ENCODE peak calls at places on chromosomes 4 and X, in four cellular contexts. C, R, G and U are unnamed samples.

GRCh38 chrX:84340981-84341380 is 153.0 kb upstream of the RPS6KA6 start:
- DNase-seq in C (no peak), R (no peak), G (no peak), U (no peak)

GRCh38 chrX:147217334-147217733 is 402.8 kb upstream of the CXorf51A start:
- DNase-seq in C (no peak), R (no peak), G (no peak), U (no peak)

GRCh38 chr4:154583677-154584076 is 6.9 kb downstream of the FGA start:
- DNase-seq in C (no peak), R (no peak), G (no peak), U (no peak)

GRCh38 chr4:76952631-76953587 is 3.4 kb downstream of the SEPTIN11 start:
- DNase-seq in C (no peak), R (no peak), G (no peak), U (no peak)

GRCh38 chr4:140675599-140676231 is 80.5 kb downstream of the TBC1D9 start:
- DNase-seq in C (no peak), R (no peak), G (no peak), U (no peak)

GRCh38 chr4:107220976-107221375 is 184.9 kb upstream of the DKK2 start:
- DNase-seq in C (no peak), R (no peak), G (no peak), U (no peak)

GRCh38 chr4:6955261-6955911 is 45.8 kb downstream of the TBC1D14 start:
- DNase-seq in C (no peak), R (no peak), G (no peak), U (no peak)

GRCh38 chr4:158444621-158445020 is 77.1 kb upstream of the RXFP1 start:
- DNase-seq in C (no peak), R (no peak), G (no peak), U (no peak)

GRCh38 chr4:1413221-1413663 is 7.0 kb upstream of the NKX1-1 start:
- DNase-seq in C (peak; percentile 6), R (no peak), G (no peak), U (no peak)

GRCh38 chr4:58767598-58767997 is 1657.4 kb upstream of the IGFBP7 start:
- DNase-seq in C (no peak), R (no peak), G (no peak), U (no peak)

GRCh38 chr4:15659768-15660394 is 4.7 kb upstream of the FBXL5 start:
- DNase-seq in C (no peak), R (no peak), G (no peak), U (no peak)

GRCh38 chr4:79913581-79913980 is 159.4 kb downstream of the ANTXR2 start:
- DNase-seq in C (no peak), R (no peak), G (no peak), U (no peak)

GRCh38 chr4:48305508-48305907 is 35.8 kb upstream of the SLAIN2 start:
- DNase-seq in C (no peak), R (no peak), G (no peak), U (no peak)

GRCh38 chr4:54781771-54782170 is 124.0 kb downstream of the KIT start:
- DNase-seq in C (no peak), R (no peak), G (no peak), U (no peak)

GRCh38 chrX:46713672-46714487 is 45.0 kb downstream of the SLC9A7 start:
- DNase-seq in C (no peak), R (peak; percentile 82), G (no peak), U (no peak)

GRCh38 chrX:23434356-23434884 is 99.8 kb downstream of the PTCHD1 start:
- DNase-seq in C (no peak), R (no peak), G (no peak), U (no peak)

GRCh38 chrX:153924149-153924861 is 1.8 kb downstream of the ARHGAP4 start:
- DNase-seq in C (peak; percentile 41), R (no peak), G (peak; percentile 58), U (peak; percentile 60)

GRCh38 chrX:44975666-44976263 is 102.8 kb downstream of the KDM6A start:
- DNase-seq in C (no peak), R (no peak), G (peak; percentile 50), U (no peak)

GRCh38 chr4:10093801-10094552 is 22.6 kb downstream of the WDR1 start:
- DNase-seq in C (no peak), R (no peak), G (no peak), U (no peak)

GRCh38 chr4:76982638-76983579 is 33.4 kb downstream of the SEPTIN11 start:
- DNase-seq in C (peak; percentile 56), R (no peak), G (peak; percentile 8), U (peak; percentile 34)

GRCh38 chr4:84582302-84582987 is 482 bp upstream of the CDS1 start:
- DNase-seq in C (peak; percentile 94), R (no peak), G (peak; percentile 61), U (peak; percentile 94)

GRCh38 chr4:94126669-94127068 is 81.0 kb upstream of the SMARCAD1 start:
- DNase-seq in C (no peak), R (no peak), G (peak; percentile 3), U (peak; percentile 22)

GRCh38 chr4:5238106-5238505 is 186.8 kb downstream of the STK32B start:
- DNase-seq in C (no peak), R (no peak), G (no peak), U (no peak)

GRCh38 chr4:112327950-112328349 is 30.8 kb downstream of the ALPK1 start:
- DNase-seq in C (no peak), R (peak; percentile 73), G (peak; percentile 38), U (peak; percentile 20)

GRCh38 chr4:186762361-186762760 is 38.7 kb upstream of the FAT1 start:
- DNase-seq in C (no peak), R (no peak), G (peak; percentile 56), U (no peak)

GRCh38 chrX:153829799-153830631 is at the start of gene PDZD4:
- DNase-seq in C (no peak), R (no peak), G (no peak), U (peak; percentile 47)

GRCh38 chr4:80393970-80394250 is 58.4 kb downstream of the CFAP299 start:
- DNase-seq in C (no peak), R (no peak), G (no peak), U (no peak)

GRCh38 chrX:26442340-26442739 is 226.4 kb downstream of the MAGEB5 start:
- DNase-seq in C (no peak), R (no peak), G (no peak), U (peak; percentile 21)

GRCh38 chr4:183747931-183748664 is 89.0 kb downstream of the TRAPPC11 start:
- DNase-seq in C (no peak), R (no peak), G (no peak), U (no peak)

GRCh38 chr4:6288871-6289270 is 19.2 kb downstream of the WFS1 start:
- DNase-seq in C (no peak), R (no peak), G (no peak), U (no peak)

GRCh38 chr4:76306882-76307669 is 543 bp downstream of the STBD1 start:
- DNase-seq in C (no peak), R (no peak), G (peak; percentile 19), U (peak; percentile 67)

GRCh38 chr4:20672262-20672661 is 28.0 kb upstream of the PACRGL start:
- DNase-seq in C (no peak), R (no peak), G (no peak), U (no peak)

GRCh38 chrX:21479695-21480280 is 105.6 kb downstream of the CNKSR2 start:
- DNase-seq in C (no peak), R (no peak), G (peak; percentile 48), U (peak; percentile 31)

GRCh38 chrX:85024044-85024443 is 20.4 kb downstream of the APOOL start:
- DNase-seq in C (no peak), R (no peak), G (no peak), U (no peak)

DNA sequence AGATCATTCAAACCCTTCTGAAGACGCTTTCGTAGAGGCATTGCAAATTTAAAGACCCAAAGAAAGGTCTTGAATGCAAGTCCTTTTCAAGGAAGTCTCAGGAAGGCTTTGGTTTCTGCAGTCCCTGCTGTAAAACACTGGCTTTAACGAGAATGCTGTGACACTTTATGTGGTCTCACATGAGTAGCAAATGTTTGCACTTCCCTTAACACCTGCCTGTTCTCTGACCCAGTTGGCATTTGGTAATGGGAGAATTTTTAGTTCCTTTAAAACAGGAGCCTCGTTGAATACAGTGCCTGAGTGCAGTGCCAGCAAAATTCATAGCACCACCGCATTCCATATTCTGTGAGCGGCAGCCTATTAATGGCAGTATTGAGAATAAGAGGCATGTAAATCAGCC is 330.5 kb upstream of the PRKX start:
- DNase-seq in C (no peak), R (no peak), G (no peak), U (no peak)
- TF ChIP-seq FOXK2 in C (no peak), R (no peak), G (no peak), U (no peak)

GRCh38 chr4:152480901-152481300 is 55.0 kb downstream of the FBXW7 start:
- DNase-seq in C (no peak), R (no peak), G (peak; percentile 63), U (no peak)

GRCh38 chr4:152488246-152488645 is 47.6 kb downstream of the FBXW7 start:
- DNase-seq in C (no peak), R (no peak), G (no peak), U (no peak)

GRCh38 chr4:152486414-152487389 is 49.2 kb downstream of the FBXW7 start:
- DNase-seq in C (no peak), R (no peak), G (peak; percentile 73), U (no peak)

GRCh38 chr4:152482211-152482610 is 53.7 kb downstream of the FBXW7 start:
- DNase-seq in C (no peak), R (no peak), G (no peak), U (no peak)

GRCh38 chr4:152485726-152486276 is 50.1 kb downstream of the FBXW7 start:
- DNase-seq in C (no peak), R (peak; percentile 86), G (peak; percentile 97), U (no peak)
- TF ChIP-seq FOXM1 in C (no peak), R (peak; percentile 80), G (no peak), U (no peak)

DNA sequence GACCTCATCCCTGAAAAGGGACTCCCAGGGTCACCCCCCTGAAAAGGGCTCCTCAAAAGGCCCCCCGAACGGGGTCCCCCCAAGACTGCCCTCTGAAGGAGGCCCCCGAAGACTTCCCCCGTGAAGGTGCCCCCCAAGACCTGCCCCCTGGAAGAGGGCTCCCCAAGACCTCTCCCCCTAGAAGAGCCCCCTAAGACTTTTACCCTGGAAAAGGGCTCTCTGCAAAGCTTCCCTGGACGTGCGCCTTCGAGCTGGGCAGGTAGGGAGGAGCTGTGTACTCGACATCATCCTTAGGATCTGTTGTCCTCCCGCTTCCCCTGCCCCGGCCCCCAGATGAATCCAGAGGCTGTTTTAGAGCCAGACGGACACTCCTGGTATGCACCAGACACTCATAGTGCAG is 5.5 kb upstream of the SLC25A6 start:
- DNase-seq in C (no peak), R (no peak), G (no peak), U (no peak)
- TF ChIP-seq FOXK2 in C (no peak), R (no peak), G (no peak), U (no peak)

DNA sequence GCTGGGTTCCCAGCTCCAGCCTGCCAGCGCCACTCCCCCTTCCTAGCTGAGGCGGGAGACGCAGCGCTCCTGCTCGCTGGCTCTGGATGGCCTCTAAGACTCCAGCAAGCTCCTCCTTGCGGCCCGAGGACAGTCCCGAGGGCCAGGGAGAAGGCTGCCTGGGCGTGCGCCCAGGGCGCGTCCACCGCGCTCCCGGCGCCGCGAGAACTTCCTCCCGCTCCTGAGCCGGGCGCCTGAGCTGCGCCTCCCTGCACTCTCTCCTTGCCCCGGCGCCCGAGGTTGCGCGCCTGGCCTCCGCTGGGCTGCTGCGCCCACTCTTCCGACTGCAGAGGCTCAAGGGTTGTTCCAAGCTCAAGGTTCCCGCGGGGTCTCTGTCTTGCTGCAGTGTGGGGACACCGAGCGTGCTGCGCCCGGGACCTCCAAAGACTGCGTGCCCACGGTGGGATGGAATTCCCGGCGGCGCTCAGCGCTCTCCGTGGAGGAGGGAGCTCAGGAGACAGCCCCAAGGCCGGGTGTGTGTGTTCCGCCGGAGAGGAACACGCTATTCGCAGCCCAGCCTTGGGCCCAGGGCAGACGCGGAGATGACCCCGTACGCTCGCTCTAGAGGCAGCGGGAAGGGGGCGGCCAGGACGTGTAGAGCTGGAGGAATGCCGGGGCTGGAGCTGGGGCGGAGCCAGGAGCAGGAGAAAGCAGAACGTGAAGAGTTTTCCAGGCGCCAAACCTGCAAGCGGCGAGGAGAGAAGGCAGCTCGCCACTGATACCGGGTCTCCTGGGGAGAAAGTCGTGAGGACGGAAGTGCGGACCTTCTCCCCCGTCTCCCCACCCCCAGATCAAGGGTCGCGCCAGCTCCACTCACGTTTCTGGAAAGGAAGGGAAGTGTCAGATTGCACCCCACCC is at the start of gene ARHGAP6:
- DNase-seq in C (no peak), R (no peak), G (no peak), U (peak; percentile 24)
- TF ChIP-seq FOXM1 in C (no peak), R (no peak), G (no peak), U (no peak)